ENCODE peak calls at places on chromosomes 4 and X, in eight cellular contexts. L is transverse colon, B is K562, N is stomach, Q is sigmoid colon, O is suprapubic skin, M is SK-N-SH, S is HepG2. U is an unnamed sample.

GRCh38 chr4:90486346-90486745 is 359.2 kb downstream of the CCSER1 start:
- DNase-seq in L (no peak), B (no peak), N (no peak), Q (no peak), O (no peak), M (no peak), S (no peak), U (no peak)

GRCh38 chrX:38768079-38768478 is 33.2 kb upstream of the MID1IP1 start:
- DNase-seq in L (no peak), B (no peak), N (no peak), Q (no peak), O (no peak), M (peak), S (no peak), U (no peak)

GRCh38 chr4:86302242-86302641 is 57.6 kb downstream of the MAPK10 start:
- DNase-seq in L (peak), B (no peak), N (no peak), Q (peak), O (no peak), M (peak), S (peak), U (peak)

GRCh38 chr4:60724623-60725022 is 475.5 kb upstream of the ADGRL3 start:
- DNase-seq in L (no peak), B (no peak), N (no peak), Q (no peak), O (no peak), M (no peak), S (no peak), U (no peak)

GRCh38 chr4:36348403-36348938 is 67.1 kb downstream of the DTHD1 start:
- DNase-seq in L (no peak), B (no peak), N (no peak), Q (no peak), O (no peak), M (no peak), S (no peak), U (no peak)

GRCh38 chr4:123350191-123350544 is 46.4 kb upstream of the SPRY1 start:
- DNase-seq in L (peak), B (peak), N (peak), Q (no peak), O (no peak), M (no peak), S (peak), U (no peak)

GRCh38 chr4:118173956-118174355 is 139.7 kb downstream of the NDST3 start:
- DNase-seq in L (no peak), B (no peak), N (no peak), Q (no peak), O (no peak), M (no peak), S (no peak), U (no peak)

GRCh38 chr4:90495936-90496335 is 368.7 kb downstream of the CCSER1 start:
- DNase-seq in L (no peak), B (no peak), N (no peak), Q (no peak), O (no peak), M (no peak), S (no peak), U (no peak)

GRCh38 chr4:137432431-137432830 is 99.9 kb downstream of the PCDH18 start:
- DNase-seq in L (no peak), B (no peak), N (no peak), Q (no peak), O (no peak), M (no peak), S (no peak), U (no peak)

GRCh38 chr4:5206391-5206790 is 155.1 kb downstream of the STK32B start:
- DNase-seq in L (no peak), B (no peak), N (no peak), Q (no peak), O (peak), M (no peak), S (no peak), U (no peak)

GRCh38 chr4:165379662-165380061 is 854 bp downstream of the CPE start:
- DNase-seq in L (no peak), B (no peak), N (no peak), Q (no peak), O (no peak), M (peak), S (peak), U (no peak)

GRCh38 chr4:10017037-10017893 is 4.0 kb downstream of the SLC2A9 start:
- DNase-seq in L (no peak), B (no peak), N (no peak), Q (no peak), O (no peak), M (no peak), S (peak), U (no peak)

GRCh38 chr4:8136529-8136928 is 22.1 kb downstream of the ABLIM2 start:
- DNase-seq in L (no peak), B (no peak), N (no peak), Q (no peak), O (no peak), M (no peak), S (no peak), U (no peak)
- TF ChIP-seq POLR2AphosphoS5 in L (no peak), B (no peak), N (no peak), Q (no peak), O (no peak), M (no peak), S (no peak), U (no peak)

GRCh38 chrX:18934708-18935107 is 49.2 kb downstream of the PHKA2 start:
- DNase-seq in L (no peak), B (no peak), N (no peak), Q (no peak), O (no peak), M (no peak), S (no peak), U (no peak)

GRCh38 chrX:18935893-18936292 is 48.0 kb downstream of the PHKA2 start:
- DNase-seq in L (no peak), B (no peak), N (no peak), Q (no peak), O (no peak), M (no peak), S (no peak), U (no peak)

GRCh38 chrX:18929775-18930174 is 54.1 kb downstream of the PHKA2 start:
- DNase-seq in L (no peak), B (no peak), N (no peak), Q (peak), O (no peak), M (no peak), S (no peak), U (no peak)

GRCh38 chrX:18933611-18934010 is 50.3 kb downstream of the PHKA2 start:
- DNase-seq in L (no peak), B (no peak), N (no peak), Q (no peak), O (no peak), M (no peak), S (no peak), U (no peak)

GRCh38 chrX:18931972-18932371 is 51.9 kb downstream of the PHKA2 start:
- DNase-seq in L (no peak), B (peak), N (no peak), Q (no peak), O (no peak), M (peak), S (peak), U (no peak)
- TF ChIP-seq CTCF in L (no peak), B (peak), N (no peak), Q (no peak), O (no peak), M (peak), S (no peak), U (peak)

GRCh38 chrX:96707829-96708228 is 23.2 kb downstream of the DIAPH2 start:
- DNase-seq in L (no peak), B (no peak), N (no peak), Q (no peak), O (no peak), M (no peak), S (no peak), U (no peak)

GRCh38 chrX:96703379-96703778 is 18.7 kb downstream of the DIAPH2 start:
- DNase-seq in L (no peak), B (no peak), N (no peak), Q (no peak), O (no peak), M (no peak), S (no peak), U (no peak)

GRCh38 chrX:96705905-96706304 is 21.3 kb downstream of the DIAPH2 start:
- DNase-seq in L (no peak), B (no peak), N (no peak), Q (no peak), O (no peak), M (no peak), S (no peak), U (no peak)

GRCh38 chrX:96703816-96704215 is 19.2 kb downstream of the DIAPH2 start:
- DNase-seq in L (no peak), B (no peak), N (no peak), Q (no peak), O (no peak), M (no peak), S (no peak), U (no peak)

GRCh38 chrX:96704661-96705060 is 20.0 kb downstream of the DIAPH2 start:
- DNase-seq in L (no peak), B (no peak), N (no peak), Q (no peak), O (no peak), M (no peak), S (no peak), U (no peak)
- TF ChIP-seq EP300 in L (no peak), B (no peak), N (no peak), Q (no peak), O (no peak), M (no peak), S (no peak), U (no peak)

GRCh38 chrX:48971325-48972213 is at the start of gene KCND1:
- DNase-seq in L (peak), B (peak), N (peak), Q (peak), O (peak), M (peak), S (no peak), U (no peak)
- TF ChIP-seq POLR2AphosphoS5 in L (no peak), B (no peak), N (no peak), Q (no peak), O (no peak), M (no peak), S (no peak), U (no peak)

DNA sequence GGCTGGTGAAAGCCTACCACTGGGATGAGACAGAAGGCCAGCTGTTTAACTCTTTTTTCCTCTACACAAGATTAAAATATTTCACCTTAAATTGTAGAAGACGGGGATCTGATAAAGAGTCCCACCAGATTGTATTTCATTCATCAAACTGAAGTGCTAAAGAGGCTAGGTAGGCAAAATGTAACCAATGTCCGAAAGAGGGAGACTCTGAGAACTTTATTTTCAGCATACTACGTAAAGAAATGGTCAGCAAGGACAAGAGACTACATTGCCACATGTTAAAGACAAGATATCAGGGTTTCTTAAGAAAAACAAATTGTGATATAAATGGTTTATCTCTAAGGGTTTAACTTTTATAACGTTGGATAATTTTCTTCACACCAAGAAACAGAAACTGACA is 71.6 kb upstream of the INPP4B start:
- DNase-seq in L (no peak), B (no peak), N (no peak), Q (no peak), O (no peak), M (no peak), S (peak), U (no peak)
- TF ChIP-seq CTCF in L (no peak), B (no peak), N (no peak), Q (no peak), O (no peak), M (no peak), S (peak), U (no peak)

GRCh38 chr4:27387706-27388105 is 527.1 kb downstream of the STIM2 start:
- DNase-seq in L (no peak), B (no peak), N (no peak), Q (no peak), O (no peak), M (no peak), S (no peak), U (no peak)
- TF ChIP-seq EP300 in L (no peak), B (no peak), N (no peak), Q (no peak), O (no peak), M (no peak), S (no peak), U (no peak)

GRCh38 chrX:154348646-154349358 is 25.6 kb downstream of the FLNA start:
- DNase-seq in L (no peak), B (no peak), N (no peak), Q (peak), O (peak), M (no peak), S (no peak), U (no peak)
- TF ChIP-seq POLR2AphosphoS5 in L (no peak), B (no peak), N (no peak), Q (peak), O (no peak), M (peak), S (no peak), U (no peak)

DNA sequence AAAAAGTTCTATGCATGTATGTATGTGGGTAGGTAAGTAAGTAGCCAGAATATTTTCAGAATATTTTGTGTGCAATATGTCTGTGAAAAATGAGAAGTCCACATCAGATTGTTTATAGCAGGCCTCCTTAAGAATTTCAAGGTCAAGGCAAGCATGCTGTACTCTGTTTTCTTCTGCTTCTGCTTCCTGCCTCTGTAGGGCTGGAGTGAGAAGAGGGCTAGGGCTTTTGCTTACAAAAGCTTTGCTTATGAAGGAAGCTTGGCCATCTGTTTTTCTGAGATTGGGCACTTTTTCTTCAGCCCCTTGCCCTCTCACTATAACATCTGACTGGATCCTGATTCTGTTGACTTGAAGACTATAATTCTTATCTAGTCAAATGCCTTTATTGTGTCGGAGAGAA is 150.4 kb downstream of the EMCN start:
- DNase-seq in L (no peak), B (no peak), N (no peak), Q (no peak), O (no peak), M (no peak), S (no peak), U (no peak)
- TF ChIP-seq CTCF in L (no peak), B (no peak), N (no peak), Q (no peak), O (no peak), M (no peak), S (no peak), U (no peak)

GRCh38 chrX:43750248-43750676 is 94.2 kb downstream of the MAOA start:
- DNase-seq in L (peak), B (peak), N (peak), Q (peak), O (peak), M (peak), S (peak), U (no peak)
- TF ChIP-seq EP300 in L (no peak), B (no peak), N (no peak), Q (no peak), O (no peak), M (no peak), S (no peak), U (no peak)

GRCh38 chr4:139177049-139177887 is at the start of gene ELF2:
- DNase-seq in L (peak), B (peak), N (peak), Q (peak), O (peak), M (peak), S (peak), U (peak)
- TF ChIP-seq POLR2AphosphoS5 in L (peak), B (no peak), N (peak), Q (peak), O (peak), M (no peak), S (no peak), U (peak)

U was measured in upper lobe of left lung.